ENCODE peak calls at places on chromosomes 7 and 10, in nine cellular contexts. J is EH; A is activated T-helper 1 cell treated with anti-CD3 and anti-CD28 coated beads, Interleukin-12 subunit alpha, Interleukin-12 subunit beta, Interleukin-2, Interleukin-4 antibody, amounts not matched to agents 30 ng/mL and 10 ng/mL and 1 ng/mL, durations not matched to agents 14 hours and 24 hours and 36 hours; Q is activated T-cell treated with anti-CD3 and anti-CD28 coated beads for 1 hour; Y is T47D; D is body of pancreas; M is stimulated activated CD4-positive, alpha-beta T cell treated with anti-CD3 and anti-CD28 coated beads, Interleukin-1b, Interleukin-23, amount 100 ng/mL, for 4 hours; T is endothelial cell; Z is COR-L47. B is an unnamed sample.

GRCh38 chr7:13920053-13920697 is 69.3 kb downstream of the ETV1 start:
- DNase-seq in Q (no peak), T (peak; percentile 39), Y (peak; percentile 68), M (no peak), D (peak; percentile 27), Z (peak; percentile 70), A (no peak), J (peak; percentile 99), B (no peak)

GRCh38 chr10:132708441-132708840 is 77.5 kb downstream of the NKX6-2 start:
- DNase-seq in J (no peak), Q (no peak), A (no peak), D (no peak), Y (no peak), Z (no peak), T (no peak), M (no peak), B (no peak)

GRCh38 chr10:78290131-78290750 is 256.6 kb downstream of the RPS24 start:
- DNase-seq in Z (no peak), Q (no peak), A (no peak), D (no peak), Y (no peak), T (no peak), J (no peak), M (no peak), B (no peak)

GRCh38 chr7:81111781-81112540 is 193.1 kb upstream of the SEMA3C start:
- DNase-seq in T (peak; percentile 8), Y (no peak), J (peak; percentile 62), M (no peak), Z (no peak), Q (no peak), D (no peak), A (no peak), B (no peak)

GRCh38 chr7:83547526-83547925 is 101.4 kb downstream of the SEMA3E start:
- DNase-seq in T (no peak), Q (no peak), A (no peak), D (peak; percentile 78), Z (peak; percentile 97), M (no peak), J (peak; percentile 3), Y (peak; percentile 10), B (no peak)

GRCh38 chr7:104862719-104863118 is 151.3 kb upstream of the KMT2E start:
- DNase-seq in T (peak; percentile 28), Q (no peak), D (no peak), Y (no peak), J (peak; percentile 19), M (no peak), Z (peak; percentile 23), A (no peak), B (no peak)

GRCh38 chr7:111743244-111743852 is 181.1 kb upstream of the IMMP2L start:
- DNase-seq in Q (no peak), D (no peak), Y (no peak), Z (no peak), M (no peak), T (no peak), A (no peak), J (no peak), B (no peak)

GRCh38 chr10:14010083-14010551 is 320.6 kb downstream of the FRMD4A start:
- DNase-seq in J (peak; percentile 96), M (no peak), Y (no peak), D (no peak), Z (no peak), Q (no peak), A (no peak), T (no peak), B (no peak)

GRCh38 chr7:152120210-152120609 is 94.7 kb downstream of the GALNT11 start:
- DNase-seq in Q (no peak), Y (no peak), D (no peak), M (no peak), J (no peak), A (no peak), T (no peak), Z (no peak), B (no peak)

GRCh38 chr10:72348282-72348681 is 6.4 kb downstream of the DNAJB12 start:
- DNase-seq in J (no peak), A (no peak), Y (no peak), T (no peak), Z (no peak), M (no peak), D (no peak), Q (no peak), B (no peak)

GRCh38 chr10:11381023-11381422 is 230.4 kb downstream of the USP6NL start:
- DNase-seq in Z (no peak), D (no peak), Y (no peak), M (no peak), T (no peak), A (no peak), Q (no peak), J (no peak), B (no peak)

GRCh38 chr10:19815478-19816419 is 483 bp upstream of the PLXDC2 start:
- DNase-seq in Z (no peak), J (no peak), M (no peak), Q (no peak), Y (peak; percentile 8), A (no peak), D (peak; percentile 63), T (peak; percentile 75), B (no peak)